ENCODE peak calls at places on chromosome 12, in ten cellular contexts. G, R, F, X, J, E, W, D, T and M are unnamed samples.

GRCh38 chr12:76020281-76020680 is 11.3 kb downstream of the PHLDA1 start:
- DNase-seq in G (no peak), R (no peak), F (peak), X (no peak), J (no peak), E (no peak), W (peak), D (no peak), T (peak), M (no peak)

GRCh38 chr12:45503887-45504286 is 225.6 kb upstream of the ARID2 start:
- DNase-seq in G (no peak), R (no peak), F (no peak), X (no peak), J (no peak), E (no peak), W (no peak), D (no peak), T (no peak), M (no peak)

GRCh38 chr12:69423037-69423905 is 46.9 kb upstream of the FRS2 start:
- DNase-seq in G (no peak), R (no peak), F (no peak), X (no peak), J (no peak), E (no peak), W (no peak), D (no peak), T (no peak), M (no peak)

GRCh38 chr12:3342051-3342450 is 149.0 kb upstream of the PRMT8 start:
- DNase-seq in G (no peak), R (no peak), F (peak), X (peak), J (peak), E (no peak), W (peak), D (peak), T (peak), M (no peak)

GRCh38 chr12:2054091-2055018 is 1.6 kb downstream of the CACNA1C start:
- DNase-seq in G (no peak), R (no peak), F (no peak), X (no peak), J (no peak), E (no peak), W (no peak), D (no peak), T (no peak), M (no peak)

GRCh38 chr12:128079-128478 is 61.5 kb downstream of the IQSEC3 start:
- DNase-seq in G (no peak), R (no peak), F (no peak), X (no peak), J (no peak), E (no peak), W (peak), D (no peak), T (no peak), M (no peak)

GRCh38 chr12:12901158-12901791 is 9.9 kb downstream of the GPRC5A start:
- DNase-seq in G (peak), R (no peak), F (peak), X (peak), J (no peak), E (peak), W (peak), D (no peak), T (peak), M (no peak)

GRCh38 chr12:47026291-47026690 is 53.1 kb upstream of the PCED1B start:
- DNase-seq in G (no peak), R (no peak), F (no peak), X (no peak), J (no peak), E (no peak), W (no peak), D (no peak), T (no peak), M (no peak)

GRCh38 chr12:53538209-53538689 is 31.0 kb upstream of the NPFF start:
- DNase-seq in G (peak), R (no peak), F (peak), X (peak), J (no peak), E (peak), W (peak), D (no peak), T (peak), M (no peak)

GRCh38 chr12:100554608-100555077 is 18.8 kb upstream of the GAS2L3 start:
- DNase-seq in G (peak), R (no peak), F (peak), X (peak), J (no peak), E (no peak), W (peak), D (no peak), T (peak), M (no peak)

GRCh38 chr12:93453633-93454032 is 11.9 kb upstream of the UBE2N start:
- DNase-seq in G (peak), R (no peak), F (peak), X (no peak), J (no peak), E (no peak), W (no peak), D (no peak), T (peak), M (no peak)

GRCh38 chr12:57889541-57889989 is 43.0 kb upstream of the CTDSP2 start:
- DNase-seq in G (no peak), R (peak), F (peak), X (peak), J (peak), E (peak), W (peak), D (peak), T (peak), M (peak)

GRCh38 chr12:89919241-89919906 is 210.7 kb upstream of the ATP2B1 start:
- DNase-seq in G (no peak), R (peak), F (no peak), X (peak), J (no peak), E (no peak), W (no peak), D (no peak), T (no peak), M (peak)

GRCh38 chr12:5789469-5789968 is 155.5 kb downstream of the ANO2 start:
- DNase-seq in G (peak), R (no peak), F (no peak), X (no peak), J (no peak), E (no peak), W (no peak), D (no peak), T (peak), M (no peak)

GRCh38 chr12:46556820-46557524 is 184.4 kb upstream of the SLC38A2 start:
- DNase-seq in G (peak), R (no peak), F (peak), X (no peak), J (no peak), E (no peak), W (peak), D (no peak), T (peak), M (no peak)

GRCh38 chr12:49527361-49528130 is 11.3 kb upstream of the KCNH3 start:
- DNase-seq in G (no peak), R (no peak), F (no peak), X (no peak), J (no peak), E (no peak), W (no peak), D (no peak), T (no peak), M (no peak)

GRCh38 chr12:87847147-87847546 is 182.1 kb downstream of the C12orf50 start:
- DNase-seq in G (no peak), R (no peak), F (no peak), X (no peak), J (no peak), E (no peak), W (no peak), D (no peak), T (no peak), M (no peak)

GRCh38 chr12:105385141-105385540 is 54.6 kb downstream of the C12orf75 start:
- DNase-seq in G (no peak), R (no peak), F (peak), X (no peak), J (no peak), E (no peak), W (no peak), D (no peak), T (peak), M (no peak)

GRCh38 chr12:87678453-87678852 is 350.7 kb downstream of the C12orf50 start:
- DNase-seq in G (no peak), R (no peak), F (no peak), X (no peak), J (no peak), E (no peak), W (no peak), D (no peak), T (peak), M (no peak)

GRCh38 chr12:120628919-120629318 is 11.5 kb upstream of the CABP1 start:
- DNase-seq in G (no peak), R (no peak), F (no peak), X (peak), J (peak), E (no peak), W (peak), D (no peak), T (no peak), M (peak)

GRCh38 chr12:74535536-74535935 is 2.1 kb upstream of the ATXN7L3B start:
- DNase-seq in G (no peak), R (no peak), F (no peak), X (no peak), J (no peak), E (no peak), W (no peak), D (no peak), T (no peak), M (no peak)

GRCh38 chr12:66901136-66901932 is 222.5 kb upstream of the GRIP1 start:
- DNase-seq in G (no peak), R (no peak), F (no peak), X (no peak), J (no peak), E (no peak), W (no peak), D (no peak), T (no peak), M (no peak)

GRCh38 chr12:124386661-124387509 is 92.0 kb downstream of the RFLNA start:
- DNase-seq in G (no peak), R (peak), F (no peak), X (no peak), J (peak), E (no peak), W (peak), D (peak), T (no peak), M (no peak)

GRCh38 chr12:8678661-8679111 is 16.1 kb upstream of the MFAP5 start:
- DNase-seq in G (no peak), R (no peak), F (peak), X (no peak), J (no peak), E (no peak), W (no peak), D (no peak), T (peak), M (no peak)

GRCh38 chr12:103680591-103681065 is 93.6 kb downstream of the STAB2 start:
- DNase-seq in G (no peak), R (no peak), F (no peak), X (peak), J (peak), E (peak), W (peak), D (peak), T (no peak), M (no peak)

GRCh38 chr12:30414507-30414906 is 281.2 kb downstream of the IPO8 start:
- DNase-seq in G (no peak), R (no peak), F (no peak), X (no peak), J (no peak), E (no peak), W (no peak), D (no peak), T (no peak), M (no peak)

GRCh38 chr12:90024261-90024660 is 315.6 kb upstream of the ATP2B1 start:
- DNase-seq in G (peak), R (no peak), F (no peak), X (no peak), J (no peak), E (no peak), W (no peak), D (no peak), T (peak), M (no peak)

GRCh38 chr12:85865905-85866304 is 8.2 kb upstream of the NTS start:
- DNase-seq in G (no peak), R (peak), F (no peak), X (no peak), J (peak), E (no peak), W (no peak), D (peak), T (peak), M (no peak)

GRCh38 chr12:16611146-16611545 is 5.2 kb upstream of the LMO3 start:
- DNase-seq in G (no peak), R (no peak), F (no peak), X (no peak), J (no peak), E (no peak), W (no peak), D (no peak), T (no peak), M (no peak)

GRCh38 chr12:47774664-47775063 is 1.6 kb downstream of the SLC48A1 start:
- DNase-seq in G (no peak), R (peak), F (no peak), X (no peak), J (no peak), E (no peak), W (no peak), D (no peak), T (no peak), M (no peak)

DNA sequence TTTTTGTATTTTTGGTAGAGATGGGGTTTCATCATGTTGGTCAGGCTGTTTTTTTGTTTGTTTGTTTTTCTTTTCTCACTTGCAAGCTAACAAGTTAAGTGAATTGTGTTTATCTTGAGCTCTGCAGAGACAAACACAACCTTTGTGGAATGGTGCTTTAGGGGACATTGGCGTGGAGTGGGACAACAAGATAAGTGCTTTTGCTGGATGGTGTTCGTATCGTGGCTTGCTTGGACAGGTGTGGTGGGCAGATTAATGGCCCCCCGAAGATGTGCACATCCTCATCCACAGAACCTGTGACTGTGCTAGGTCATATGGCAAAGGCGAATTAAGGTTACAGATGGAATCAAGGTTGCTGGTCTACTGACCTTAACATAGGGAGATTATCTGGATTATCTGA is 7.0 kb downstream of the MLXIP start:
- DNase-seq in G (no peak), R (no peak), F (no peak), X (no peak), J (no peak), E (no peak), W (no peak), D (no peak), T (no peak), M (no peak)
- H3K4me3 ChIP-seq in G (no peak), R (no peak), F (no peak), X (no peak), J (no peak), E (no peak), W (no peak), D (no peak), T (no peak), M (no peak)

GRCh38 chr12:14774074-14774943 is 29.0 kb downstream of the WBP11 start:
- DNase-seq in G (peak), R (peak), F (peak), X (peak), J (peak), E (peak), W (peak), D (peak), T (peak), M (peak)
- TF ChIP-seq CTCF in G (no peak), R (no peak), F (no peak), X (no peak), J (no peak), E (no peak), W (peak), D (peak), T (peak), M (no peak)

DNA sequence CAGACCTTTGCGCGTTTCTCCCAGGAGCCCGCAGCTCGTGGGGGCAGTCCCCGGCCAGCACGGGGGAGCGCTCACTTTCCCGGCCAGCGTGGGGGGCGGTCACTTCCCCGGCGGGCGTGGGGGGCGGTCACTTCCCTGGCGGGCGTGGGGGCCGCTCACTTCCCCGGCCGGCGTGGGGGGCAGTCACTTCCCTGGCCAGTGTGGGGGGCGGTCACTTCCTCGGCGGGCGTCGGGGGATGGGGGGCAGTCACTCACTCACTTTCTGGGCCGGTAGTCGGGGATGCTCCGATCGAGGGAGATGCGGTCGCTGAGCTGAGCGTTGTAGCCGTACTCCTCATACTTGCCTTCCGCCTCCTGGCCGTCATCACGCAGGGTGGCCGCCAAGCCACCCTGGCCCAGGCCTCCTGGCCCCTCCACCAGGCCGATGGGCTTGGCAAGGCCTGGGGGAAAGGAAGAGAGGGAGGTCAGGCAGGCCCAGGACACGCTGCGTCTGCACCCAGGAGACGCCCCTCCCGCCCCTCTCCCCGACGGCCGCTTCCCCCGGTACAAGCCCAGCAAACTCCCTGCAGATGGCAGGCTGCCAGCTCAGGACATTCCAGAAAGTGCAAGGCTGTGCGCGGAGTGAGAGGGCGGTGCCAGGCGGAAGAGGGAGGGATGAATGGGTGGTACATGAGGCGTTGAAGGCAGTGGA is 43.3 kb downstream of the GALNT9 start:
- DNase-seq in G (no peak), R (peak), F (peak), X (peak), J (peak), E (peak), W (peak), D (peak), T (peak), M (peak)
- H3K4me3 ChIP-seq in G (no peak), R (no peak), F (no peak), X (no peak), J (peak), E (peak), W (peak), D (peak), T (no peak), M (no peak)

DNA sequence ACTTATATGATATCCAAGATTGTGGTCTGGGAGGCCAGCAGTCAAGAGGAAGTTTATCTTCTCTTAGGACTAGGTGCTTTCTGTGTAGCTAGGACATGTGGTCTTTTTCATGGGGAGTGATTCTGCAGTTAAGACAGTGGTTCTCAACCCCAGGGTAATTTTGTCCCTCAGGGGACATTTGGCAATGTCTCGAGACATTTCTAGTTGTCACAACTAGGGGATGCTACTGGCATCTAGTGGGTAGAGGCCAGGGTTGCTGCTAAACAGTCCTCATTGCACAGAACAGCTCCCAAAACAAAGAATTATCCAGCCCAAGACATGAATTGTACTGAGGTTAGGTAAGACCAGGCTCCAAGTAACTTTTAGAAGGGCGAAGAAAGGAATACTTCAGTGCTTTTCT is 20.0 kb downstream of the AMDHD1 start:
- DNase-seq in G (no peak), R (no peak), F (no peak), X (no peak), J (no peak), E (no peak), W (no peak), D (no peak), T (no peak), M (no peak)
- TF ChIP-seq CTCF in G (peak), R (no peak), F (no peak), X (no peak), J (no peak), E (no peak), W (no peak), D (no peak), T (peak), M (no peak)

GRCh38 chr12:19003987-19004619 is 125.4 kb upstream of the PLEKHA5 start:
- DNase-seq in G (no peak), R (no peak), F (no peak), X (no peak), J (no peak), E (no peak), W (no peak), D (no peak), T (no peak), M (no peak)

GRCh38 chr12:19003110-19003509 is 126.4 kb upstream of the PLEKHA5 start:
- DNase-seq in G (no peak), R (no peak), F (no peak), X (no peak), J (no peak), E (no peak), W (no peak), D (no peak), T (peak), M (no peak)

GRCh38 chr12:18998343-18999270 is 130.9 kb upstream of the PLEKHA5 start:
- DNase-seq in G (peak), R (no peak), F (peak), X (no peak), J (no peak), E (no peak), W (no peak), D (no peak), T (peak), M (no peak)

GRCh38 chr12:19002192-19002591 is 127.3 kb upstream of the PLEKHA5 start:
- DNase-seq in G (no peak), R (no peak), F (no peak), X (no peak), J (no peak), E (no peak), W (peak), D (no peak), T (peak), M (no peak)

DNA sequence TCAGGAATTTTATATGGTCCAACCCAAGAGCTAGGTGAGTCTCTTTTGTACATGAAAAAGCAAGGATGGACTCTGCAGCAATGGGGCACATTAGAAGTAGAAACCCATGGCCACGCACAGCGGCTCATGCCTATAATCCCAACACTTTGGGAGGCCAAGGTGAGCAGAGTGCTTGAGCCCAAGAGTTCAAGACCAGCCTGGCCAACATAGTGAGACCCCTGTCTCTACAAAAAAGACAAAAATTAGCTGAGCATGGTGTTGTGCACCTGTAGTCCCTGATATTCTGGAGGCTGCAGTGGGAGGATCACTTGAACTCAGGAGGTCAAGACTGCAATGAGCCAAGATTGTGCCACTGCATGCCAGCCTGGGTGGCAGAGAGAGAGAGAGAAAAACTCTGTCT is 128.7 kb upstream of the PLEKHA5 start:
- DNase-seq in G (no peak), R (no peak), F (no peak), X (no peak), J (no peak), E (no peak), W (no peak), D (no peak), T (no peak), M (no peak)
- H3K4me3 ChIP-seq in G (no peak), R (no peak), F (no peak), X (no peak), J (no peak), E (no peak), W (no peak), D (no peak), T (no peak), M (no peak)

GRCh38 chr12:32302218-32302826 is 97.0 kb upstream of the FGD4 start:
- DNase-seq in G (no peak), R (no peak), F (no peak), X (no peak), J (no peak), E (no peak), W (no peak), D (no peak), T (no peak), M (no peak)
- TF ChIP-seq CTCF in G (peak), R (peak), F (peak), X (peak), J (peak), E (no peak), W (peak), D (peak), T (peak), M (peak)